ENCODE peak calls at places on chromosomes 7 and 10, in ten cellular contexts. One of them, this sample, is unnamed.

GRCh38 chr10:29355436-29355991 is 66.6 kb downstream of the LYZL1 start:
- DNase-seq in spleen: no peak
- DNase-seq in lower lobe of right lung: no peak
- DNase-seq in heart right ventricle: no peak
- DNase-seq in adrenal gland: no peak
- DNase-seq in stomach: no peak
- DNase-seq in Panc1: no peak
- DNase-seq in neural progenitor cell: no peak
- DNase-seq in Peyer's patch: no peak
- DNase-seq in left ventricle myocardium inferior: no peak
- DNase-seq in this sample: no peak

GRCh38 chr10:129496995-129497394 is 30.0 kb downstream of the MGMT start:
- DNase-seq in Panc1: no peak
- DNase-seq in stomach: no peak
- DNase-seq in spleen: no peak
- DNase-seq in neural progenitor cell: no peak
- DNase-seq in left ventricle myocardium inferior: no peak
- DNase-seq in adrenal gland: no peak
- DNase-seq in Peyer's patch: no peak
- DNase-seq in heart right ventricle: no peak
- DNase-seq in lower lobe of right lung: no peak
- DNase-seq in this sample: no peak

GRCh38 chr10:124356706-124357582 is 61.8 kb downstream of the OAT start:
- DNase-seq in neural progenitor cell: no peak
- DNase-seq in lower lobe of right lung: no peak
- DNase-seq in spleen: peak; percentile 21
- DNase-seq in heart right ventricle: no peak
- DNase-seq in adrenal gland: no peak
- DNase-seq in stomach: no peak
- DNase-seq in Panc1: no peak
- DNase-seq in Peyer's patch: no peak
- DNase-seq in left ventricle myocardium inferior: no peak
- DNase-seq in this sample: no peak

GRCh38 chr10:85557706-85558105 is 808.9 kb downstream of the GRID1 start:
- DNase-seq in adrenal gland: no peak
- DNase-seq in left ventricle myocardium inferior: no peak
- DNase-seq in stomach: no peak
- DNase-seq in spleen: no peak
- DNase-seq in Panc1: no peak
- DNase-seq in neural progenitor cell: no peak
- DNase-seq in heart right ventricle: no peak
- DNase-seq in lower lobe of right lung: no peak
- DNase-seq in Peyer's patch: no peak
- DNase-seq in this sample: no peak

GRCh38 chr10:26579256-26580063 is 118.0 kb upstream of the PDSS1 start:
- DNase-seq in Peyer's patch: no peak
- DNase-seq in adrenal gland: no peak
- DNase-seq in heart right ventricle: no peak
- DNase-seq in Panc1: no peak
- DNase-seq in left ventricle myocardium inferior: no peak
- DNase-seq in lower lobe of right lung: peak; percentile 50
- DNase-seq in stomach: no peak
- DNase-seq in spleen: no peak
- DNase-seq in neural progenitor cell: no peak
- DNase-seq in this sample: peak; percentile 71

GRCh38 chr7:106354822-106355221 is 70.0 kb upstream of the NAMPT start:
- DNase-seq in heart right ventricle: no peak
- DNase-seq in Panc1: no peak
- DNase-seq in lower lobe of right lung: no peak
- DNase-seq in stomach: no peak
- DNase-seq in Peyer's patch: no peak
- DNase-seq in neural progenitor cell: no peak
- DNase-seq in spleen: no peak
- DNase-seq in left ventricle myocardium inferior: no peak
- DNase-seq in adrenal gland: no peak
- DNase-seq in this sample: no peak

GRCh38 chr7:123635551-123636359 is 19.9 kb upstream of the LMOD2 start:
- DNase-seq in spleen: no peak
- DNase-seq in adrenal gland: no peak
- DNase-seq in neural progenitor cell: peak; percentile 54
- DNase-seq in left ventricle myocardium inferior: no peak
- DNase-seq in Peyer's patch: no peak
- DNase-seq in Panc1: no peak
- DNase-seq in lower lobe of right lung: no peak
- DNase-seq in stomach: no peak
- DNase-seq in heart right ventricle: no peak
- DNase-seq in this sample: no peak

GRCh38 chr7:55534262-55534915 is 37.9 kb downstream of the VOPP1 start:
- DNase-seq in spleen: peak; percentile 90
- DNase-seq in adrenal gland: peak; percentile 64
- DNase-seq in heart right ventricle: no peak
- DNase-seq in neural progenitor cell: no peak
- DNase-seq in stomach: no peak
- DNase-seq in Panc1: no peak
- DNase-seq in left ventricle myocardium inferior: no peak
- DNase-seq in Peyer's patch: peak; percentile 87
- DNase-seq in lower lobe of right lung: peak; percentile 78
- DNase-seq in this sample: peak; percentile 25

GRCh38 chr7:19932549-19933249 is 159.3 kb upstream of the TMEM196 start:
- DNase-seq in stomach: no peak
- DNase-seq in heart right ventricle: no peak
- DNase-seq in Panc1: no peak
- DNase-seq in Peyer's patch: no peak
- DNase-seq in adrenal gland: no peak
- DNase-seq in spleen: no peak
- DNase-seq in lower lobe of right lung: no peak
- DNase-seq in neural progenitor cell: no peak
- DNase-seq in left ventricle myocardium inferior: no peak
- DNase-seq in this sample: no peak

GRCh38 chr7:156602283-156602682 is 38.3 kb upstream of the RNF32 start:
- DNase-seq in spleen: no peak
- DNase-seq in heart right ventricle: no peak
- DNase-seq in lower lobe of right lung: no peak
- DNase-seq in adrenal gland: no peak
- DNase-seq in Peyer's patch: no peak
- DNase-seq in Panc1: no peak
- DNase-seq in left ventricle myocardium inferior: no peak
- DNase-seq in neural progenitor cell: no peak
- DNase-seq in stomach: no peak
- DNase-seq in this sample: no peak

GRCh38 chr7:135308583-135309327 is 75.1 kb downstream of the STRA8 start:
- DNase-seq in lower lobe of right lung: no peak
- DNase-seq in heart right ventricle: no peak
- DNase-seq in adrenal gland: no peak
- DNase-seq in spleen: no peak
- DNase-seq in Panc1: no peak
- DNase-seq in stomach: no peak
- DNase-seq in Peyer's patch: no peak
- DNase-seq in left ventricle myocardium inferior: no peak
- DNase-seq in neural progenitor cell: no peak
- DNase-seq in this sample: no peak

GRCh38 chr10:98611432-98611831 is 164.7 kb upstream of the HPS1 start:
- DNase-seq in lower lobe of right lung: no peak
- DNase-seq in stomach: no peak
- DNase-seq in neural progenitor cell: no peak
- DNase-seq in left ventricle myocardium inferior: no peak
- DNase-seq in heart right ventricle: no peak
- DNase-seq in Peyer's patch: no peak
- DNase-seq in Panc1: no peak
- DNase-seq in spleen: no peak
- DNase-seq in adrenal gland: no peak
- DNase-seq in this sample: no peak

GRCh38 chr7:129368389-129368986 is 65.7 kb upstream of the STRIP2 start:
- DNase-seq in spleen: no peak
- DNase-seq in Peyer's patch: no peak
- DNase-seq in heart right ventricle: no peak
- DNase-seq in adrenal gland: no peak
- DNase-seq in neural progenitor cell: no peak
- DNase-seq in Panc1: no peak
- DNase-seq in stomach: no peak
- DNase-seq in left ventricle myocardium inferior: no peak
- DNase-seq in lower lobe of right lung: no peak
- DNase-seq in this sample: no peak

GRCh38 chr10:103480521-103480920 is 1.5 kb upstream of the CALHM3 start:
- DNase-seq in left ventricle myocardium inferior: no peak
- DNase-seq in neural progenitor cell: no peak
- DNase-seq in Panc1: no peak
- DNase-seq in lower lobe of right lung: no peak
- DNase-seq in Peyer's patch: no peak
- DNase-seq in adrenal gland: peak; percentile 87
- DNase-seq in spleen: no peak
- DNase-seq in heart right ventricle: no peak
- DNase-seq in stomach: no peak
- DNase-seq in this sample: no peak

GRCh38 chr7:134571101-134571500 is 22.2 kb downstream of the AKR1B15 start:
- DNase-seq in lower lobe of right lung: no peak
- DNase-seq in Peyer's patch: no peak
- DNase-seq in stomach: no peak
- DNase-seq in heart right ventricle: no peak
- DNase-seq in adrenal gland: no peak
- DNase-seq in Panc1: no peak
- DNase-seq in spleen: no peak
- DNase-seq in neural progenitor cell: no peak
- DNase-seq in left ventricle myocardium inferior: no peak
- DNase-seq in this sample: no peak

GRCh38 chr10:86801995-86802394 is 45.6 kb downstream of the BMPR1A start:
- DNase-seq in left ventricle myocardium inferior: no peak
- DNase-seq in neural progenitor cell: no peak
- DNase-seq in adrenal gland: no peak
- DNase-seq in heart right ventricle: no peak
- DNase-seq in stomach: no peak
- DNase-seq in Panc1: no peak
- DNase-seq in Peyer's patch: no peak
- DNase-seq in lower lobe of right lung: no peak
- DNase-seq in spleen: no peak
- DNase-seq in this sample: no peak

GRCh38 chr7:14381306-14381705 is 391.8 kb upstream of the ETV1 start:
- DNase-seq in adrenal gland: no peak
- DNase-seq in left ventricle myocardium inferior: no peak
- DNase-seq in stomach: no peak
- DNase-seq in lower lobe of right lung: no peak
- DNase-seq in Peyer's patch: no peak
- DNase-seq in Panc1: no peak
- DNase-seq in neural progenitor cell: no peak
- DNase-seq in heart right ventricle: no peak
- DNase-seq in spleen: no peak
- DNase-seq in this sample: no peak

GRCh38 chr10:30052062-30052461 is 7.3 kb downstream of the JCAD start:
- DNase-seq in neural progenitor cell: no peak
- DNase-seq in spleen: no peak
- DNase-seq in heart right ventricle: no peak
- DNase-seq in left ventricle myocardium inferior: no peak
- DNase-seq in Peyer's patch: no peak
- DNase-seq in adrenal gland: no peak
- DNase-seq in Panc1: no peak
- DNase-seq in lower lobe of right lung: no peak
- DNase-seq in stomach: no peak
- DNase-seq in this sample: no peak

GRCh38 chr7:67302113-67303039 is 305.7 kb downstream of the TYW1 start:
- DNase-seq in left ventricle myocardium inferior: peak; percentile 99
- DNase-seq in spleen: peak; percentile 98
- DNase-seq in neural progenitor cell: peak; percentile 99
- DNase-seq in heart right ventricle: peak; percentile 96
- DNase-seq in Panc1: peak; percentile 99
- DNase-seq in stomach: peak; percentile 99
- DNase-seq in Peyer's patch: peak; percentile 100
- DNase-seq in adrenal gland: peak; percentile 100
- DNase-seq in lower lobe of right lung: peak; percentile 98
- DNase-seq in this sample: peak; percentile 100

GRCh38 chr7:100396421-100396982 is 23.2 kb downstream of the PILRA start:
- DNase-seq in Peyer's patch: peak; percentile 67
- DNase-seq in spleen: no peak
- DNase-seq in lower lobe of right lung: no peak
- DNase-seq in heart right ventricle: no peak
- DNase-seq in neural progenitor cell: no peak
- DNase-seq in stomach: no peak
- DNase-seq in left ventricle myocardium inferior: no peak
- DNase-seq in adrenal gland: no peak
- DNase-seq in Panc1: no peak
- DNase-seq in this sample: no peak
- TF ChIP-seq CTCF in Peyer's patch: no peak
- TF ChIP-seq CTCF in spleen: no peak
- TF ChIP-seq CTCF in lower lobe of right lung: no peak
- TF ChIP-seq CTCF in heart right ventricle: no peak
- TF ChIP-seq CTCF in neural progenitor cell: no peak
- TF ChIP-seq CTCF in stomach: no peak
- TF ChIP-seq CTCF in left ventricle myocardium inferior: no peak
- TF ChIP-seq CTCF in adrenal gland: no peak
- TF ChIP-seq CTCF in Panc1: no peak
- TF ChIP-seq CTCF in this sample: no peak

DNA sequence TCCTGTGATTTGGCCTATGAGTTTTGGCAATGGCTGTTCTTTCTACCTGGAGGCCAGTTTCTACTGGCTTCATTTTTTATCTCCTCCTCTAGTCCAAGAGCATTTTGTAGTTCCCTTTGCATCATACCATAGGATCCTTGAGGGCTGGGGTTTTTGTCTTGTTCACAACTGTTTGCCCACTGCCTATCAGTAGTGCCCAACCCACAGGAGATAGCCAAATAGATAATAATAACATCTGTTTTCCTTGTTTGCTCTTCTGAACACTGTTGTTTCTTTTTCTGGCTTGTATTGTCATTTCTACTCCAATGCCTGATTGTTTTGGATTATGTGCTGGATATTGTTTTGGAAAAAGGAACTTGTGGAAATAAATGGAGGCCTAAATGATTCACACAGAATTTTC is 3.4 kb downstream of the CDK1 start:
- DNase-seq in neural progenitor cell: no peak
- DNase-seq in Panc1: no peak
- DNase-seq in left ventricle myocardium inferior: no peak
- DNase-seq in spleen: no peak
- DNase-seq in heart right ventricle: no peak
- DNase-seq in stomach: no peak
- DNase-seq in lower lobe of right lung: no peak
- DNase-seq in adrenal gland: no peak
- DNase-seq in Peyer's patch: no peak
- DNase-seq in this sample: no peak
- H3K36me3 ChIP-seq in neural progenitor cell: peaks cover 30% of the 10 kb centered on the region
- H3K36me3 ChIP-seq in Panc1: peaks cover 56% of the 10 kb centered on the region
- H3K36me3 ChIP-seq in left ventricle myocardium inferior: no peaks in the 10 kb centered on the region
- H3K36me3 ChIP-seq in spleen: no peaks in the 10 kb centered on the region
- H3K36me3 ChIP-seq in heart right ventricle: no peaks in the 10 kb centered on the region
- H3K36me3 ChIP-seq in stomach: no peaks in the 10 kb centered on the region
- H3K36me3 ChIP-seq in lower lobe of right lung: no peaks in the 10 kb centered on the region
- H3K36me3 ChIP-seq in adrenal gland: no peaks in the 10 kb centered on the region
- H3K36me3 ChIP-seq in Peyer's patch: no peaks in the 10 kb centered on the region
- H3K36me3 ChIP-seq in this sample: no peaks in the 10 kb centered on the region

GRCh38 chr7:97859606-97860204 is 12.5 kb downstream of the ASNS start:
- DNase-seq in Peyer's patch: no peak
- DNase-seq in stomach: no peak
- DNase-seq in lower lobe of right lung: no peak
- DNase-seq in spleen: no peak
- DNase-seq in left ventricle myocardium inferior: no peak
- DNase-seq in Panc1: no peak
- DNase-seq in heart right ventricle: no peak
- DNase-seq in adrenal gland: no peak
- DNase-seq in neural progenitor cell: no peak
- DNase-seq in this sample: no peak
- H3K4me3 ChIP-seq in Peyer's patch: no peak overlapping the region
- H3K4me3 ChIP-seq in stomach: no peak overlapping the region
- H3K4me3 ChIP-seq in lower lobe of right lung: no peak overlapping the region
- H3K4me3 ChIP-seq in spleen: no peak overlapping the region
- H3K4me3 ChIP-seq in left ventricle myocardium inferior: no peak overlapping the region
- H3K4me3 ChIP-seq in Panc1: no peak overlapping the region
- H3K4me3 ChIP-seq in heart right ventricle: no peak overlapping the region
- H3K4me3 ChIP-seq in adrenal gland: no peak overlapping the region
- H3K4me3 ChIP-seq in neural progenitor cell: no peak overlapping the region
- H3K4me3 ChIP-seq in this sample: no peak overlapping the region

GRCh38 chr10:9305018-9305655 is 1250.6 kb downstream of the GATA3 start:
- DNase-seq in spleen: no peak
- DNase-seq in left ventricle myocardium inferior: no peak
- DNase-seq in Peyer's patch: no peak
- DNase-seq in lower lobe of right lung: no peak
- DNase-seq in neural progenitor cell: peak; percentile 30
- DNase-seq in Panc1: no peak
- DNase-seq in adrenal gland: no peak
- DNase-seq in heart right ventricle: no peak
- DNase-seq in stomach: no peak
- DNase-seq in this sample: no peak
- TF ChIP-seq CTCF in spleen: no peak
- TF ChIP-seq CTCF in left ventricle myocardium inferior: peak; percentile 43
- TF ChIP-seq CTCF in Peyer's patch: no peak
- TF ChIP-seq CTCF in lower lobe of right lung: peak; percentile 33
- TF ChIP-seq CTCF in neural progenitor cell: peak; percentile 67
- TF ChIP-seq CTCF in Panc1: peak; percentile 61
- TF ChIP-seq CTCF in adrenal gland: peak; percentile 41
- TF ChIP-seq CTCF in heart right ventricle: peak; percentile 26
- TF ChIP-seq CTCF in stomach: no peak
- TF ChIP-seq CTCF in this sample: no peak